ENCODE peak calls at places on chromosomes 6 and 20, in six cellular contexts. E is hepatocyte, O is AG09319, P is transverse colon, D is left lung, Q is foreskin keratinocyte. J is an unnamed sample.

GRCh38 chr6:128275030-128275429 is 245.4 kb downstream of the PTPRK start:
- DNase-seq in O (no peak), P (no peak), Q (peak), D (no peak), E (no peak), J (no peak)

GRCh38 chr6:135128268-135128914 is 52.7 kb upstream of the MYB start:
- DNase-seq in O (no peak), Q (no peak), D (no peak), P (no peak), E (no peak), J (no peak)

GRCh38 chr6:22828179-22829062 is 259.1 kb downstream of the HDGFL1 start:
- DNase-seq in Q (peak), E (peak), O (peak), P (peak), D (no peak), J (peak)

GRCh38 chr6:151391021-151391470 is 313 bp downstream of the ZBTB2 start:
- DNase-seq in Q (no peak), D (peak), P (peak), E (peak), O (no peak), J (peak)

GRCh38 chr20:44762466-44763140 is 16.9 kb downstream of the KCNK15 start:
- DNase-seq in E (no peak), P (no peak), D (no peak), Q (no peak), O (no peak), J (no peak)

GRCh38 chr20:45340951-45341350 is 7.3 kb downstream of the SDC4 start:
- DNase-seq in P (no peak), Q (peak), D (no peak), O (no peak), E (peak), J (no peak)

GRCh38 chr6:127484207-127484858 is 25.1 kb upstream of the KIAA0408 start:
- DNase-seq in E (no peak), P (no peak), Q (peak), D (no peak), O (no peak), J (no peak)

GRCh38 chr6:2037230-2037926 is 208.0 kb downstream of the GMDS start:
- DNase-seq in D (no peak), E (no peak), Q (peak), O (no peak), P (no peak), J (no peak)

GRCh38 chr6:30077218-30077617 is 1.6 kb upstream of the RNF39 start:
- DNase-seq in E (no peak), D (no peak), Q (no peak), P (no peak), O (no peak), J (no peak)

GRCh38 chr6:154331750-154332149 is 24.9 kb downstream of the IPCEF1 start:
- DNase-seq in E (no peak), D (no peak), P (no peak), Q (no peak), O (no peak), J (no peak)

GRCh38 chr6:147390909-147391536 is 117.5 kb upstream of the SAMD5 start:
- DNase-seq in E (peak), D (no peak), P (no peak), O (no peak), Q (peak), J (no peak)

GRCh38 chr6:41589223-41589622 is 43.0 kb downstream of the FOXP4 start:
- DNase-seq in E (no peak), Q (no peak), P (no peak), D (peak), O (no peak), J (no peak)

GRCh38 chr6:30556714-30556963 is 350 bp upstream of the GNL1 start:
- DNase-seq in D (peak), O (no peak), P (peak), Q (peak), E (peak), J (no peak)

GRCh38 chr6:8579372-8579771 is 144.0 kb upstream of the SLC35B3 start:
- DNase-seq in P (no peak), D (no peak), Q (peak), E (no peak), O (no peak), J (no peak)

GRCh38 chr6:82331031-82331773 is 32.4 kb upstream of the TPBG start:
- DNase-seq in Q (peak), O (peak), E (peak), D (no peak), P (no peak), J (no peak)

GRCh38 chr20:50981714-50982048 is 23.1 kb downstream of the MOCS3 start:
- DNase-seq in P (no peak), O (no peak), D (no peak), Q (no peak), E (no peak), J (no peak)
- TF ChIP-seq CTCF in P (no peak), O (no peak), D (no peak), Q (no peak), E (no peak), J (no peak)

GRCh38 chr6:63803371-63803770 is 167.8 kb downstream of the PHF3 start:
- DNase-seq in P (no peak), O (no peak), Q (no peak), E (no peak), D (no peak), J (no peak)

GRCh38 chr6:63805345-63805744 is 169.7 kb downstream of the PHF3 start:
- DNase-seq in P (no peak), O (no peak), Q (no peak), D (no peak), E (no peak), J (no peak)

GRCh38 chr6:63799813-63800212 is 164.2 kb downstream of the PHF3 start:
- DNase-seq in Q (no peak), O (no peak), P (no peak), D (no peak), E (no peak), J (no peak)

GRCh38 chr6:63804381-63804956 is 168.9 kb downstream of the PHF3 start:
- DNase-seq in D (no peak), Q (peak), O (no peak), P (no peak), E (no peak), J (no peak)

DNA sequence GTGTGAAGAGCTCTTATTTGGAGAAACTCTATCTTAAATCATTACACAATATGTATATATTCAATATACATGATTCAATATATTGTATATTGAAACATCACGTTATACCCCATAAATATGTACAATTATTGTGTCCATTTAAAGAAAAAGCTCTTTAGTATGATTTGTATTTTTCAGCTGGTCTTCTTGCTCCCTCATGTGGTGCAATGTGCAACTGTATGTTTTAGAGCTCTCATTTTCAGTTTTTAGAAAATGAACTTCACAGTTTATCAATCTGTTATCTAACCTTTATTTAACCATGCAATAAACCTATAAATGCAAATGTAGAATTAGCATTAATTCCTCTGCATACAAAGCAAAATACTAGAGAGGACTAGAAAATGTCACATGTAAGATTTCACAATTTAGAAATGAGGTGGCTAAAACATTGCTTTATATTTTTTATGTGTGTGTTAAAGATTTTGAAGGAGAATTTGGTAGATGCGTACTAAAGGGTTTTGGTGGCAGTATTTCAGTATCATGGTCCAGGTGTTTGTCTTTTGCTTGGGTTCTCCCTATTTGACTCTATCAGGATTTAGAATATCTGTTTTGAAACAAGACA is 167.1 kb downstream of the PHF3 start:
- DNase-seq in E (no peak), O (no peak), D (no peak), Q (no peak), P (no peak), J (no peak)
- TF ChIP-seq CTCF in E (peak), O (peak), D (peak), Q (peak), P (peak), J (no peak)

DNA sequence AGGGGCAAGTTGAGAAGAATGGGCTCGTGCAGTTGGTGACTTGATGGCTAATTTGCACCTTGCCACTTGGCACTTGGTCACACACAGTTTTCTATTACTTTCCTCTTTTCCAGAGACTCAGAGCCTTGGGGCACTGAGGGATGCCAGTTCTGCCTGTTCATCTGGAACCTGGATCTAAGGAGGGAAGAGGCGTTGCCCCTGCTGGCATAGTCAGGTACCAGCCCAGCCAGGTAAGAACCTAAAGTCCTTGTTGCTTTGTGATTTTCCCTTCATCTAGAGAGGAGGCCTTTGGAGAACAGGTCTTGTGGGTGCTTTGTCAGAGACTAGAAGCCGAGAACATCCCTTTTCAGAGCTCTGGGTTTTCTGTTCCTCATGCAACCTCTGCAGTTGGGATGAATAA is 11.3 kb downstream of the SYTL3 start:
- DNase-seq in O (no peak), D (no peak), Q (no peak), E (no peak), P (no peak), J (no peak)
- TF ChIP-seq CTCF in O (no peak), D (no peak), Q (peak), E (no peak), P (no peak), J (no peak)

DNA sequence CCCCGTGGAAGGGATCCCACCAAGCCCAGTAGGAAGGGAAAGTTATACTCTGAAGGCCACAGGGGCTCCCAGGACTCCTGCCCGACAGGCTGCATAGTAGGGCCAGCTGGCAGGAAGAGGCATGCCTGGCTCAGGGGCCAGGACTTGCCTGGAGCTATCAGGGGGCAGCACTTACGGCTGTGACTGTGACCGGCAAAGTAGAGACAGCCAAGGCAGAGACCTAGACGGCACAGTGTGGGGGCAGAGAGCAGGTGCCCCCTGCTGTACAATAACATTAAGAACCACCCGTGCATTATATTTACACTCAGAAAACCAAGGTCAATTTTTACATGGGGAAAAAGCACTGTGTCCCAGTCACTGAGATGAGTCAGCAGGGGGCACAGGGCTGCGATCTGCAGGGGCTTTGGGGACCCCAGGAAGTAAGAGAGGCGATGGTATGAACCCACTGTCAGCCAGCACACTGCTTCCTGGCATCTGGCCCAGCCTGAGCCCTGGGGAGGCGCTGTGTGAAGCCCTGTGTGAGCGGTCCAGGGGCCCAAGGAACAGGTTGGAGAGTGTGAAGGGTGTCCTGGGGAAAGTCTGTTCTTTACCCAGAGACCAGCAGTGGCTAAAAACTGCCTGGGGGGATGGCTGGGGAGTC is 9.9 kb downstream of the CCDC167 start:
- DNase-seq in O (no peak), E (no peak), D (no peak), Q (no peak), P (no peak), J (peak)
- TF ChIP-seq CTCF in O (peak), E (no peak), D (no peak), Q (peak), P (no peak), J (no peak)